ENCODE peak calls at places on chromosomes 3 and 15, in six cellular contexts. One of them, this sample, is unnamed.
A peak's percentile ranks its signal among the peaks of the same experiment; 100 is the strongest.

GRCh38 chr3:159829056-159829995 is 159.3 kb upstream of the IL12A start:
- DNase-seq in K562: no peak
- DNase-seq in colonic mucosa: peak; percentile 84
- DNase-seq in psoas muscle: peak; percentile 70
- DNase-seq in upper lobe of left lung: no peak
- DNase-seq in left ventricle myocardium inferior: peak; percentile 42
- DNase-seq in this sample: no peak

GRCh38 chr15:80996247-80996646 is 4.5 kb upstream of the TLNRD1 start:
- DNase-seq in K562: peak; percentile 27
- DNase-seq in upper lobe of left lung: no peak
- DNase-seq in psoas muscle: no peak
- DNase-seq in left ventricle myocardium inferior: no peak
- DNase-seq in colonic mucosa: no peak
- DNase-seq in this sample: no peak

GRCh38 chr3:57169872-57170623 is 4.9 kb upstream of the IL17RD start:
- DNase-seq in K562: peak; percentile 56
- DNase-seq in left ventricle myocardium inferior: peak; percentile 75
- DNase-seq in upper lobe of left lung: peak; percentile 91
- DNase-seq in colonic mucosa: peak; percentile 69
- DNase-seq in psoas muscle: peak; percentile 86
- DNase-seq in this sample: peak; percentile 46

GRCh38 chr15:101267320-101268104 is 9.8 kb downstream of the SELENOS start:
- DNase-seq in upper lobe of left lung: peak; percentile 83
- DNase-seq in left ventricle myocardium inferior: no peak
- DNase-seq in K562: no peak
- DNase-seq in psoas muscle: peak; percentile 74
- DNase-seq in colonic mucosa: peak; percentile 49
- DNase-seq in this sample: no peak

GRCh38 chr15:67783303-67783702 is 42.0 kb upstream of the SKOR1 start:
- DNase-seq in upper lobe of left lung: no peak
- DNase-seq in psoas muscle: no peak
- DNase-seq in colonic mucosa: no peak
- DNase-seq in K562: no peak
- DNase-seq in left ventricle myocardium inferior: no peak
- DNase-seq in this sample: peak; percentile 56

GRCh38 chr3:189898559-189899153 is 222.0 kb downstream of the P3H2 start:
- DNase-seq in K562: no peak
- DNase-seq in colonic mucosa: no peak
- DNase-seq in psoas muscle: no peak
- DNase-seq in upper lobe of left lung: no peak
- DNase-seq in left ventricle myocardium inferior: no peak
- DNase-seq in this sample: no peak

GRCh38 chr15:94582368-94582767 is 351.0 kb downstream of the MCTP2 start:
- DNase-seq in left ventricle myocardium inferior: no peak
- DNase-seq in upper lobe of left lung: no peak
- DNase-seq in K562: peak; percentile 15
- DNase-seq in psoas muscle: no peak
- DNase-seq in colonic mucosa: peak; percentile 20
- DNase-seq in this sample: no peak

GRCh38 chr3:165233521-165234195 is 37.5 kb upstream of the SLITRK3 start:
- DNase-seq in colonic mucosa: no peak
- DNase-seq in psoas muscle: no peak
- DNase-seq in upper lobe of left lung: no peak
- DNase-seq in left ventricle myocardium inferior: no peak
- DNase-seq in K562: no peak
- DNase-seq in this sample: no peak

GRCh38 chr3:99686955-99687612 is 48.7 kb downstream of the COL8A1 start:
- DNase-seq in colonic mucosa: peak; percentile 67
- DNase-seq in psoas muscle: peak; percentile 71
- DNase-seq in left ventricle myocardium inferior: peak; percentile 40
- DNase-seq in upper lobe of left lung: no peak
- DNase-seq in K562: peak; percentile 22
- DNase-seq in this sample: no peak

GRCh38 chr3:113166357-113166718 is 45.0 kb upstream of the BOC start:
- DNase-seq in K562: no peak
- DNase-seq in left ventricle myocardium inferior: no peak
- DNase-seq in colonic mucosa: no peak
- DNase-seq in psoas muscle: no peak
- DNase-seq in upper lobe of left lung: no peak
- DNase-seq in this sample: no peak

GRCh38 chr3:21356402-21356801 is 394.6 kb downstream of the ZNF385D start:
- DNase-seq in colonic mucosa: no peak
- DNase-seq in left ventricle myocardium inferior: no peak
- DNase-seq in upper lobe of left lung: no peak
- DNase-seq in K562: no peak
- DNase-seq in psoas muscle: no peak
- DNase-seq in this sample: no peak

GRCh38 chr15:76339302-76340197 is 3.0 kb downstream of the ISL2 start:
- DNase-seq in left ventricle myocardium inferior: no peak
- DNase-seq in colonic mucosa: no peak
- DNase-seq in psoas muscle: no peak
- DNase-seq in upper lobe of left lung: no peak
- DNase-seq in K562: no peak
- DNase-seq in this sample: peak; percentile 26

GRCh38 chr3:29201609-29202008 is 79.3 kb upstream of the RBMS3 start:
- DNase-seq in colonic mucosa: no peak
- DNase-seq in upper lobe of left lung: no peak
- DNase-seq in left ventricle myocardium inferior: no peak
- DNase-seq in psoas muscle: no peak
- DNase-seq in K562: no peak
- DNase-seq in this sample: no peak

GRCh38 chr15:69119692-69120395 is 40.6 kb upstream of the GLCE start:
- DNase-seq in psoas muscle: no peak
- DNase-seq in K562: no peak
- DNase-seq in colonic mucosa: no peak
- DNase-seq in upper lobe of left lung: no peak
- DNase-seq in left ventricle myocardium inferior: no peak
- DNase-seq in this sample: no peak

GRCh38 chr3:56870436-56870835 is 68.7 kb upstream of the ARHGEF3 start:
- DNase-seq in colonic mucosa: no peak
- DNase-seq in psoas muscle: no peak
- DNase-seq in left ventricle myocardium inferior: no peak
- DNase-seq in K562: no peak
- DNase-seq in upper lobe of left lung: no peak
- DNase-seq in this sample: no peak

GRCh38 chr3:184832903-184833302 is 20.9 kb downstream of the VPS8 start:
- DNase-seq in colonic mucosa: no peak
- DNase-seq in K562: no peak
- DNase-seq in upper lobe of left lung: no peak
- DNase-seq in left ventricle myocardium inferior: no peak
- DNase-seq in psoas muscle: no peak
- DNase-seq in this sample: no peak

GRCh38 chr3:170164720-170165119 is 16.8 kb downstream of the PHC3 start:
- DNase-seq in psoas muscle: no peak
- DNase-seq in colonic mucosa: peak; percentile 51
- DNase-seq in K562: no peak
- DNase-seq in upper lobe of left lung: no peak
- DNase-seq in left ventricle myocardium inferior: no peak
- DNase-seq in this sample: no peak

GRCh38 chr15:63877713-63878271 is 44.0 kb upstream of the HERC1 start:
- DNase-seq in left ventricle myocardium inferior: no peak
- DNase-seq in colonic mucosa: no peak
- DNase-seq in K562: no peak
- DNase-seq in psoas muscle: no peak
- DNase-seq in upper lobe of left lung: no peak
- DNase-seq in this sample: no peak

GRCh38 chr3:186971578-186971977 is 41.3 kb downstream of the ST6GAL1 start:
- DNase-seq in K562: no peak
- DNase-seq in upper lobe of left lung: no peak
- DNase-seq in left ventricle myocardium inferior: no peak
- DNase-seq in colonic mucosa: no peak
- DNase-seq in psoas muscle: no peak
- DNase-seq in this sample: no peak

GRCh38 chr3:107627962-107628542 is 105.3 kb downstream of the BBX start:
- DNase-seq in upper lobe of left lung: no peak
- DNase-seq in psoas muscle: no peak
- DNase-seq in left ventricle myocardium inferior: no peak
- DNase-seq in colonic mucosa: no peak
- DNase-seq in K562: no peak
- DNase-seq in this sample: no peak

GRCh38 chr3:186665484-186666188 is at the start of gene HRG:
- DNase-seq in left ventricle myocardium inferior: no peak
- DNase-seq in colonic mucosa: no peak
- DNase-seq in psoas muscle: no peak
- DNase-seq in upper lobe of left lung: no peak
- DNase-seq in K562: no peak
- DNase-seq in this sample: no peak

GRCh38 chr3:175082631-175083030 is 223.5 kb downstream of the NAALADL2 start:
- DNase-seq in colonic mucosa: no peak
- DNase-seq in K562: no peak
- DNase-seq in left ventricle myocardium inferior: no peak
- DNase-seq in psoas muscle: no peak
- DNase-seq in upper lobe of left lung: no peak
- DNase-seq in this sample: no peak

GRCh38 chr3:15861163-15861562 is 63.4 kb upstream of the ANKRD28 start:
- DNase-seq in upper lobe of left lung: no peak
- DNase-seq in colonic mucosa: no peak
- DNase-seq in psoas muscle: no peak
- DNase-seq in K562: no peak
- DNase-seq in left ventricle myocardium inferior: no peak
- DNase-seq in this sample: no peak

GRCh38 chr3:4835616-4836043 is 143.6 kb upstream of the BHLHE40 start:
- DNase-seq in K562: no peak
- DNase-seq in psoas muscle: no peak
- DNase-seq in upper lobe of left lung: no peak
- DNase-seq in left ventricle myocardium inferior: no peak
- DNase-seq in colonic mucosa: no peak
- DNase-seq in this sample: no peak

GRCh38 chr3:71416868-71417267 is 166.7 kb downstream of the FOXP1 start:
- DNase-seq in colonic mucosa: no peak
- DNase-seq in psoas muscle: no peak
- DNase-seq in left ventricle myocardium inferior: no peak
- DNase-seq in upper lobe of left lung: no peak
- DNase-seq in K562: peak; percentile 31
- DNase-seq in this sample: peak; percentile 63

GRCh38 chr15:83100072-83100646 is 7.3 kb upstream of the TM6SF1 start:
- DNase-seq in K562: no peak
- DNase-seq in left ventricle myocardium inferior: no peak
- DNase-seq in psoas muscle: no peak
- DNase-seq in upper lobe of left lung: no peak
- DNase-seq in colonic mucosa: no peak
- DNase-seq in this sample: no peak

GRCh38 chr15:92903956-92904831 is 4.1 kb downstream of the CHD2 start:
- DNase-seq in left ventricle myocardium inferior: peak; percentile 99
- DNase-seq in psoas muscle: peak; percentile 100
- DNase-seq in colonic mucosa: peak; percentile 99
- DNase-seq in K562: peak; percentile 95
- DNase-seq in upper lobe of left lung: peak; percentile 100
- DNase-seq in this sample: peak; percentile 99
- H3K4me1 ChIP-seq in left ventricle myocardium inferior: peaks cover 89% of the 10 kb centered on the region
- H3K4me1 ChIP-seq in psoas muscle: peaks cover 40% of the 10 kb centered on the region
- H3K4me1 ChIP-seq in colonic mucosa: peaks cover 19% of the 10 kb centered on the region
- H3K4me1 ChIP-seq in K562: no peaks in the 10 kb centered on the region
- H3K4me1 ChIP-seq in upper lobe of left lung: peaks cover 51% of the 10 kb centered on the region
- H3K4me1 ChIP-seq in this sample: peaks cover 54% of the 10 kb centered on the region

DNA sequence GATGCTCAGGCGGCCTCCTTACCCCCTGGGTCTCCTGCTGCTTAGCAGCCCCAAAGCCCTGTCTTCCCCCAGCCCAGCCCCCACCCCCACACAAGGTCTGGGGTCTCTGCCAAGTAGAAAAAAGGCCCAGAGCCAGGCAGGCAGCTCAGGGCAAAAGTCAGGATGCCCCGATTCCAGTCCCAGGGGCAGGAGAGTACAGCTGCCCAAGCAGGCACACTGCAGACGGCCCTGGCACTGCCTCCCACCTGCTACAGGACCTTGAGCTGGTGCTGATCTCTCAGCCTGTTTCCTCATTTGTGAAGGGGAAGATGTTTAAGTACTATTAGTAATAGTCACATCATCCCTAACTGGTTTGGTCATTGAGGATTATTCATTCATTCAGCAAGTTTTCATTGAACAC is 12.6 kb downstream of the TMEM43 start:
- DNase-seq in colonic mucosa: no peak
- DNase-seq in K562: no peak
- DNase-seq in psoas muscle: no peak
- DNase-seq in left ventricle myocardium inferior: no peak
- DNase-seq in upper lobe of left lung: no peak
- DNase-seq in this sample: no peak
- H3K36me3 ChIP-seq in colonic mucosa: peaks cover 23% of the 10 kb centered on the region
- H3K36me3 ChIP-seq in K562: peaks cover 74% of the 10 kb centered on the region
- H3K36me3 ChIP-seq in psoas muscle: peaks cover 97% of the 10 kb centered on the region
- H3K36me3 ChIP-seq in left ventricle myocardium inferior: peaks cover 91% of the 10 kb centered on the region
- H3K36me3 ChIP-seq in upper lobe of left lung: peaks cover 74% of the 10 kb centered on the region
- H3K36me3 ChIP-seq in this sample: peaks cover 94% of the 10 kb centered on the region

DNA sequence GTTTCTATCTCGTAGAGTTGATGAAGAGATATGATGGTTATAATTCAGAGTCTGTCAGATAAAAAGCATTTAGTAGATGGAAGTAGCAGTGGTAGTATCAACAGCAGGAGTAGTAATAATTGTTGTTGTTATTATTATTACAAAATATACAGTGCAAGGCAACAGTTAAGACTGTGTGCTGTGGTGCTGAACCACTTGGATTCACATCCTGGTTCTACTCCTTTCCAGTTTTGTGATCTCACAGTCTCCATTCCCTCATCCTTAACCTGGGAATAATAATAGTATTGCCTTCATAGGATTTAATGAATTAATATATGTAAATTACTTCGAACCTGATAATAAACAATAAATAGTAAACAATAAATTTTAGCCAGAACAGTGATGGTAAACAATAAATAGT is 37.1 kb upstream of the TSC22D2 start:
- DNase-seq in left ventricle myocardium inferior: no peak
- DNase-seq in psoas muscle: no peak
- DNase-seq in colonic mucosa: no peak
- DNase-seq in K562: no peak
- DNase-seq in upper lobe of left lung: no peak
- DNase-seq in this sample: no peak
- H3K4me3 ChIP-seq in left ventricle myocardium inferior: peak overlapping the region; percentile 54
- H3K4me3 ChIP-seq in psoas muscle: peak overlapping the region; percentile 58
- H3K4me3 ChIP-seq in colonic mucosa: no peak overlapping the region
- H3K4me3 ChIP-seq in K562: no peak overlapping the region
- H3K4me3 ChIP-seq in upper lobe of left lung: no peak overlapping the region
- H3K4me3 ChIP-seq in this sample: no peak overlapping the region

DNA sequence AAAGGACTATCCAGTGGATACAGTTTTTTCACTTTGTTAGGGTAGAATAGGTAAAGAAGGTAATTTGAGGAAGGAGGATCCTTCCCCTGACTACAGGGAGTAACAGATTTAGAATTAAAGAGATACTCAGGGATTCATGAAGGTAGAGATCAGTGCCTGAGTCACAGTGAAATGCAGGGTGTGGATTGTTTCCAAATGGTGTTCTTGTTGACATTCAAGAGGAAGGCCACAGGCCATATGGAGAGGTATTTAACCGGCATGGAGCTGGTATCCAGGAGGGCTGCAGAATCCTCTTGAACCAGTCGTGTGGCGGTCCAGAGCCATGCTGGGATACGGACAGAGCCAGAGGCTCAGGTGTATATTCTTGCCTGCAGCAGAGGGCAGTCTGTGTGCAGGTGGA is 28.2 kb downstream of the GYG1 start:
- DNase-seq in psoas muscle: no peak
- DNase-seq in K562: no peak
- DNase-seq in left ventricle myocardium inferior: no peak
- DNase-seq in upper lobe of left lung: no peak
- DNase-seq in colonic mucosa: no peak
- DNase-seq in this sample: no peak
- H3K4me1 ChIP-seq in psoas muscle: peaks cover 77% of the 10 kb centered on the region
- H3K4me1 ChIP-seq in K562: no peaks in the 10 kb centered on the region
- H3K4me1 ChIP-seq in left ventricle myocardium inferior: peaks cover 73% of the 10 kb centered on the region
- H3K4me1 ChIP-seq in upper lobe of left lung: no peaks in the 10 kb centered on the region
- H3K4me1 ChIP-seq in colonic mucosa: no peaks in the 10 kb centered on the region
- H3K4me1 ChIP-seq in this sample: peaks cover 16% of the 10 kb centered on the region

This sample was measured in naive thymus-derived CD4-positive, alpha-beta T cell.